ENCODE peak calls at places on chromosomes 6 and 20, in four cellular contexts. H is A549, P is K562, O is IMR-90. N is an unnamed sample.
A peak's percentile ranks its signal among the peaks of the same experiment; 100 is the strongest.

GRCh38 chr6:18327621-18328548 is 59.3 kb upstream of the RNF144B start:
- DNase-seq in O (no peak), P (peak; percentile 29), H (no peak), N (no peak)

GRCh38 chr6:42831237-42831636 is 48.2 kb upstream of the RPL7L1 start:
- DNase-seq in H (no peak), P (no peak), O (peak; percentile 24), N (no peak)

GRCh38 chr6:75308250-75308988 is 23.8 kb upstream of the TMEM30A start:
- DNase-seq in O (no peak), P (no peak), H (no peak), N (no peak)

GRCh38 chr6:116266803-116267202 is 12.9 kb downstream of the TSPYL1 start:
- DNase-seq in O (no peak), H (no peak), P (no peak), N (no peak)

GRCh38 chr20:25361287-25361683 is 29.4 kb downstream of the ABHD12 start:
- DNase-seq in H (no peak), O (peak; percentile 64), P (no peak), N (no peak)

GRCh38 chr6:81606965-81607381 is 145.5 kb downstream of the TENT5A start:
- DNase-seq in O (peak; percentile 91), H (no peak), P (no peak), N (no peak)

GRCh38 chr20:50017576-50018248 is 34.9 kb downstream of the SNAI1 start:
- DNase-seq in H (no peak), P (no peak), O (no peak), N (no peak)

GRCh38 chr6:40075051-40075445 is 140.8 kb upstream of the MOCS1 start:
- DNase-seq in P (no peak), O (no peak), H (no peak), N (no peak)

GRCh38 chr6:99846021-99846420 is 148.0 kb downstream of the MCHR2 start:
- DNase-seq in H (no peak), P (no peak), O (no peak), N (no peak)

GRCh38 chr6:24930386-24930785 is 5.4 kb downstream of the RIPOR2 start:
- DNase-seq in O (peak; percentile 85), P (no peak), H (no peak), N (no peak)
- TF ChIP-seq BHLHE40 in O (no peak), P (no peak), H (no peak), N (no peak)

DNA sequence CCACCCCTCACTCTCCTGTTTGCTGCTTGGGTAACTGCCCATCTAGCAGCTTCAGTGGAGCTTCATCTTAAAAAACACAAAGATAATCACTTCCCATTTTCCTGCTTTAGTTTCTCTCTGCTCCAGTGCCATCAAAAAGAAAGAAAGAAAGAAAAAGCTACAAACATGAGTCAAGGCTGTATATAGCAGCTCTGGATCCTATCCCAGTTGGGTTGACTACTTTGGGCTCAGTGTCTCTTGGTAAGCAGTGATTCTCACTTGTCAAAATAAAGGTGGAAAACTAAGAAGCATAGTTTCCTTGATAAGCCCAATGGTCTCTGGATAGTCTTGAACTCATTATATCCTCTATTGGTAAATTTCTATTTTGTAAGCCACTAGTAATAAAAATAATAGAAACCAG is 48.8 kb upstream of the SRPK1 start:
- DNase-seq in H (no peak), P (no peak), O (peak; percentile 48), N (no peak)
- TF ChIP-seq BHLHE40 in H (no peak), P (no peak), O (no peak), N (no peak)

DNA sequence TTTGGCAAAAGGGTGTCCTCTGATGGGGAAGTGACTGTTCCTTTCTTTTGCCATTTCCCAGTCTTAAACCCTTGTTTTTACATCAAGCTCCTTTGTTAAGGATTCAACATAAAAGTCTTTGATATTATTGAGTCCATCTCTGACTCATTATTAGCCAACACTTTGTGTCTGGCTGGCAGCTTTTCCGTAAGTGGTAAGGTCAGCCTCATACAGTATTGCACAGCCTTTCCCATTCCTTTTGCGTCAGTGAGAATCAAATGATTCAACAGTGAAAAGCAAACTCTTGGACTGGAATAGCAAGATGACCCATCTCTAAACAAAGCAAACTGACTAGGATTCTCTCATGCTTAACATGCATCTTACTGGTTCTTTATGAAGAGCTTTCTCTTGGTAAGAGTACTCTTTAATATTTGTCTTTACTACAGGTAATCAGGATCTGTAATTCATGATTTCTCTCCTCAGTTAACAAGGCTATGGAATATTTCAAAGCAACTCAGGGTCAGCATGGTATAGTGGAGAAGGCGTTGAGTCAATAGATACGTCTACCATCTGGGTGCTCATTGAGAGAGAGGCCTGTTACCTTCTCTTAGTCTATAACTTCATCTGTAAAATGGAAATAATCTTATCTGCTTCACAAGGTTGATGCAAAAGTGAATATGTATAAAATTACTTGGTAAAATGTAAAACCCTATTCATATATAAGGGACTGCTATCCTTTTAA is 183.6 kb downstream of the PRL start:
- DNase-seq in P (no peak), H (peak; percentile 55), O (peak; percentile 100), N (no peak)
- TF ChIP-seq BHLHE40 in P (no peak), H (no peak), O (peak; percentile 72), N (no peak)

GRCh38 chr6:56437171-56437900 is 190.0 kb upstream of the COL21A1 start:
- DNase-seq in P (no peak), O (no peak), H (no peak), N (no peak)
- TF ChIP-seq BHLHE40 in P (no peak), O (no peak), H (no peak), N (no peak)

DNA sequence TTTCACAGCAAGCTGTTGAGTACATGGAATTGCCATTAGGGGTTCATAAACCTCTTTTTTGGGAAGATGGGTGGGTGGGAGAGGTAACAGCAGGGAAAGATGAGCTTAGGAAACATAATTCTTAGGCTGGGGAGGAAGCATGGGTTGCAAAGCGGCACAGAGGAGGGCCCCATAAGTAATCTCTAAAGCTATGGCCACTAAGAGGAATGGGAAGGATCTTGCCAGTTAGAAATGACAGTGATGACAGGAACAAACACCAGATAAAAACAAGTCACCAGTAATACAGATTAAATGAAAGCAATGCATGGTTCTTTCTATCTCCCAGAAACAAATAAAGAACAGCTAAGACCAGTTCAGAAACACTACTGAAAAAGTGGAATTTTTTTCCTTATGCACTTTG is 31.0 kb upstream of the PRELID3B start:
- DNase-seq in H (no peak), O (no peak), P (no peak), N (no peak)
- TF ChIP-seq BHLHE40 in H (no peak), O (no peak), P (no peak), N (no peak)

DNA sequence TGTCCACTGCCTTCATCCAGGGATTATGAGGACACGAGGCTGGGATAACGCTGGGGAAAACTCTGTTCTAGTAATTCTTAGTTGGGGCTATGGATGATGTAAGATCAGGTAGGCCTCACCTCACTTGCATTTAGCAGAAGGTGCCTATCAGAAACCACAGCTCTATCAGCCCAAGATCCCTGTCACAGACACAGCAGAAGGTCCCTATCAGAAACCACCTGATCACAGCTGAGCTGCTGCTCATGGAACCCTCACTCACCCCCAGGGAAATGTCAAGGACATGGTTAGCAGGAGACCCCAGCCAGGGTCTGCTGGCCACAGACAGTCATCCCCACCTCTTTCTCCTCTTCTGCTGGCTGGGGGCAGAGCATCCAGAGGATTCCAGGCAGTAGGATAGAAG is 52.5 kb downstream of the RAB44 start:
- DNase-seq in P (peak; percentile 55), O (no peak), H (no peak), N (no peak)
- TF ChIP-seq BHLHE40 in P (no peak), O (no peak), H (no peak), N (no peak)

DNA sequence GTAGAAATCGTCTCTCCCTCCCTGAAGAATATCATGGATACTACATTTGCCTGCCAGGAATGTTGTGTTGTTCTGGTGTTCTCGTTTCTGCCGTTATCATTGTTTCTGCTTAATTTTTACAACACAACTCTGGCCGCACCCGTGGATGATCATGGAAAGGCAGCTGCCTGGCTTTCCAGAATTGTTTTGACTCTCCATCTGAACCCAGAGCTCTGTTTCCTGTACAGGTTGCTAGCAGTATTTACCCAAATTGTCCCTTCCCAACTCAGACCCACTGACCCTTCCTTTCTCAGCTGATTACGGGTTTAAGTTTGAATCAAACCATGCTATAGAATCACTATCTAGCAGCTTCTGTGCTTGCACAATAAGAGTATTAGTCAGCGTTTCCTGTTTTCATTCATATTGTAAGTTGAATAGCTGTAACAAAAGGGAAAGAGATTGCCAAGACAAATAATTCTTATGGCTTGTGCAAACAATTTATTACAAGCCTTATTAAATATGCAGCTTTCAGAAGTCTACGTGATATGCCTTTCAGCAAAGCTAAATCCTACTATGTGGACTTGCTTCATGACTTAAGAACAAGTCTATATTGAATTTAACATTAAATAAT is 139.0 kb downstream of the MTHFD1L start:
- DNase-seq in H (peak; percentile 30), P (no peak), O (peak; percentile 95), N (no peak)
- TF ChIP-seq BHLHE40 in H (no peak), P (no peak), O (peak; percentile 51), N (no peak)

GRCh38 chr20:14051454-14051853 is 56.1 kb downstream of the MACROD2 start:
- DNase-seq in H (no peak), O (no peak), P (no peak), N (no peak)

DNA sequence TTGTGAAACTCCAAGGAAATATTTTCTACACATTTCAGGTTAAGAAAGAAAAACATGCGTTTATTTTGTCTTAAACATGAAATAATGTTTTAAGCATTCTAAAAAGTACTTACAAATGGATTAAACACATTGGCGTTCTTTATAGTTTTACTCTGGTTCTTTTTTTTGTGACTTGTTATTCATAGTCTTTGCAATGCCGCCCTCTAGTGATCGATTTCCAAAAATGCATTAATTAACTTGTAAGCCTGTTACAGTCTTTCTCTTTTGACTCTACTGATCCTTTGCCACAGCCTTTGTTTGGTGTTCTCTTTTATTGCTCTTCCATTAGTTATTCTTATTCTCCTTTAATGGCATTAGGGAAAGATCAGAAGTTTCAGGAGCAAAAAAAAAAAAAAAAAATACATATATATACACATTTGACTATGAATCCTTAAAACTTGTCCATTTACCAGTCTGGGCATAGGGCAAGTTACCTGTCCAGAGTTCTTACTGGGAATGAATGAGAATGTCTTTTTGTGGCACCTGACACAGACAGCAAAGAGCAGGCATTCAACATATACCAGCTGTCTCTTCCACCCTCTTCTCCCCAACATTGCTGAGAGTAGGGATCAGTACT is 59.9 kb downstream of the MACROD2 start:
- DNase-seq in O (peak; percentile 61), H (peak; percentile 20), P (peak; percentile 15), N (peak; percentile 23)
- TF ChIP-seq BHLHE40 in O (no peak), H (no peak), P (no peak), N (no peak)

N was measured in HEK293T.